ENCODE peak calls at places on chromosomes 2 and 18, in four cellular contexts. V, O, R and N are unnamed samples.

GRCh38 chr2:28096421-28096820 is 205.9 kb downstream of the BABAM2 start:
- DNase-seq in V (no peak), O (no peak), R (no peak), N (no peak)

GRCh38 chr2:100818606-100819364 is 1.2 kb upstream of the NPAS2 start:
- DNase-seq in V (no peak), O (peak), R (no peak), N (no peak)

GRCh38 chr2:15241208-15241607 is 319.9 kb downstream of the NBAS start:
- DNase-seq in V (no peak), O (no peak), R (no peak), N (no peak)

GRCh38 chr2:191316246-191316645 is 71.0 kb downstream of the MYO1B start:
- DNase-seq in V (no peak), O (no peak), R (no peak), N (no peak)

GRCh38 chr2:134268265-134268664 is 14.4 kb downstream of the MGAT5 start:
- DNase-seq in V (no peak), O (no peak), R (no peak), N (no peak)

GRCh38 chr2:17539596-17539992 is 902 bp upstream of the VSNL1 start:
- DNase-seq in V (no peak), O (no peak), R (no peak), N (no peak)

GRCh38 chr2:218196974-218197373 is 20.0 kb upstream of the ARPC2 start:
- DNase-seq in V (no peak), O (no peak), R (no peak), N (no peak)

GRCh38 chr2:157486596-157487270 is 42.8 kb upstream of the CYTIP start:
- DNase-seq in V (no peak), O (no peak), R (no peak), N (no peak)

GRCh38 chr2:152682663-152683062 is 34.6 kb downstream of the PRPF40A start:
- DNase-seq in V (no peak), O (no peak), R (no peak), N (no peak)

GRCh38 chr2:19362652-19363473 is 4.4 kb upstream of the OSR1 start:
- DNase-seq in V (peak), O (no peak), R (no peak), N (no peak)

GRCh38 chr2:104702026-104702425 is 151.9 kb upstream of the POU3F3 start:
- DNase-seq in V (peak), O (no peak), R (no peak), N (no peak)

GRCh38 chr18:67730884-67731283 is 214.4 kb upstream of the DSEL start:
- DNase-seq in V (no peak), O (no peak), R (no peak), N (no peak)

GRCh38 chr2:189580267-189580661 is 322 bp downstream of the SLC40A1 start:
- DNase-seq in V (no peak), O (no peak), R (no peak), N (peak)

GRCh38 chr18:45723921-45724320 is at the start of gene SLC14A1:
- DNase-seq in V (no peak), O (no peak), R (no peak), N (no peak)

GRCh38 chr2:224669449-224669848 is 46.7 kb downstream of the CCDC195 start:
- DNase-seq in V (no peak), O (no peak), R (no peak), N (no peak)

GRCh38 chr2:200252661-200253067 is 53.8 kb upstream of the SPATS2L start:
- DNase-seq in V (no peak), O (no peak), R (no peak), N (no peak)

GRCh38 chr2:240963376-240964220 is 34.8 kb upstream of the SNED1 start:
- DNase-seq in V (no peak), O (no peak), R (no peak), N (no peak)

GRCh38 chr2:108377815-108378630 is at the start of gene SULT1C4:
- DNase-seq in V (peak), O (no peak), R (no peak), N (no peak)

GRCh38 chr2:29455202-29455885 is 340.1 kb downstream of the CLIP4 start:
- DNase-seq in V (peak), O (no peak), R (no peak), N (no peak)

GRCh38 chr2:12759248-12759647 is 42.5 kb downstream of the TRIB2 start:
- DNase-seq in V (no peak), O (no peak), R (no peak), N (no peak)

GRCh38 chr2:56812432-56812831 is 628.6 kb downstream of the CCDC85A start:
- DNase-seq in V (no peak), O (no peak), R (no peak), N (no peak)

GRCh38 chr18:21996261-21996892 is 173.0 kb upstream of the GATA6 start:
- DNase-seq in V (no peak), O (no peak), R (no peak), N (no peak)

GRCh38 chr18:30088238-30088637 is 954.3 kb downstream of the DSC3 start:
- DNase-seq in V (no peak), O (no peak), R (no peak), N (no peak)

GRCh38 chr2:166284359-166284758 is 91.4 kb downstream of the SCN9A start:
- DNase-seq in V (no peak), O (no peak), R (no peak), N (no peak)

GRCh38 chr2:25749676-25750075 is 76.3 kb upstream of the DTNB start:
- DNase-seq in V (no peak), O (no peak), R (no peak), N (peak)

GRCh38 chr2:71675296-71675695 is 221.9 kb downstream of the DYSF start:
- DNase-seq in V (no peak), O (no peak), R (no peak), N (no peak)

GRCh38 chr2:229410312-229410711 is 139.2 kb upstream of the PID1 start:
- DNase-seq in V (no peak), O (no peak), R (no peak), N (no peak)
- H3K27ac ChIP-seq in V (no peak), O (no peak), R (peak), N (no peak)

DNA sequence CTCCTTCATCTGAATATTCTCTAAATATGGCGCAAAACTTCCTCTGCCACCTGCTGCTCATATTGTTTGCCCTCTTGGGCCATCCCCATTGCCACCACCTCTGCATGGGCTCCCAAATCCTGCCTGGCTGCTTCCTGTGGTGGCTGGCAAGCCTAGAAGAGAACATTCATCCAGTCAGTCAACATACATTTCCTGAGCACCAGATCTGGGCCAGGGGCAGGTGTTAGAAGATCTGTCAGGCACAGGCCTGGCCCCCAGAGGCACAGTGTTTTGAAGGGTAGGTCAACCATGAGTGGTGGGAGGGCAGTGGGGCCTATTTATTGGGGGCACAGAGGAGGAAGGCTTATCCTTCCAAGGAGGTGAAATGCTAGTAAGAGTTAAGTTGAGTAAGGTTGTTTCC is 73.2 kb downstream of the TMEM247 start:
- DNase-seq in V (no peak), O (no peak), R (no peak), N (no peak)
- H3K27ac ChIP-seq in V (no peak), O (no peak), R (no peak), N (peak)

GRCh38 chr2:238286095-238286494 is 2.3 kb downstream of the PER2 start:
- DNase-seq in V (no peak), O (no peak), R (no peak), N (no peak)

GRCh38 chr2:238286551-238286950 is 1.9 kb downstream of the PER2 start:
- DNase-seq in V (no peak), O (no peak), R (no peak), N (peak)

GRCh38 chr2:238286987-238287386 is 1.4 kb downstream of the PER2 start:
- DNase-seq in V (no peak), O (no peak), R (no peak), N (no peak)

GRCh38 chr2:238284802-238285515 is 3.5 kb downstream of the PER2 start:
- DNase-seq in V (no peak), O (no peak), R (no peak), N (no peak)

DNA sequence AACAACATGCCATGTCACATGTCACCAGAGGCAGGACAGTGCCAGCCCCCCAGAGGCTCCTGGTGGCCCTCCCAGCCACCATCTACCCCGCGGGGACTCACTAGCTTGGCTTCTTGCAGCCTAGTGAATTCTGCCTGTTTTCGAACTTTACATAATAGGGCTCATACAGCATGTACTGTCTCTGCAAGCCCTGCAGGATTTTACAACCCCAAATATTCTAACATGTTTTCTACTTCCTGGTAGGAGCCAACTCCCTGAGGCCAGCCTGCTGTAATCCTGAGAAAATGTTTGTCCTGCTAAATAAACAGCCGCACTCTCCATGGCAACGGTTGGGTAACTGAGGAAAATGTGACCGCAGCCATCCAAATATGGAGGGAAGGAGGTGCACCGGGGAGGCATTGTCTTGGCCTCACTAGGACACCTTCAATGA is 2.7 kb downstream of the PER2 start:
- DNase-seq in V (no peak), O (no peak), R (peak), N (no peak)
- H3K27ac ChIP-seq in V (peak), O (no peak), R (peak), N (no peak)

GRCh38 chr18:8142932-8143331 is 466.3 kb upstream of the RAB12 start:
- DNase-seq in V (no peak), O (no peak), R (no peak), N (no peak)
- H3K27ac ChIP-seq in V (no peak), O (no peak), R (no peak), N (no peak)

GRCh38 chr18:59516356-59517155 is 157.5 kb upstream of the LMAN1 start:
- DNase-seq in V (peak), O (no peak), R (no peak), N (no peak)
- H3K27ac ChIP-seq in V (no peak), O (no peak), R (no peak), N (no peak)

GRCh38 chr2:172943992-172944793 is 131.5 kb upstream of the MAP3K20 start:
- DNase-seq in V (no peak), O (no peak), R (no peak), N (no peak)

GRCh38 chr2:172945511-172945850 is 130.2 kb upstream of the MAP3K20 start:
- DNase-seq in V (no peak), O (no peak), R (no peak), N (no peak)

GRCh38 chr2:172944794-172945510 is 130.7 kb upstream of the MAP3K20 start:
- DNase-seq in V (no peak), O (no peak), R (no peak), N (no peak)

GRCh38 chr2:172947461-172947860 is 128.2 kb upstream of the MAP3K20 start:
- DNase-seq in V (no peak), O (no peak), R (no peak), N (no peak)

DNA sequence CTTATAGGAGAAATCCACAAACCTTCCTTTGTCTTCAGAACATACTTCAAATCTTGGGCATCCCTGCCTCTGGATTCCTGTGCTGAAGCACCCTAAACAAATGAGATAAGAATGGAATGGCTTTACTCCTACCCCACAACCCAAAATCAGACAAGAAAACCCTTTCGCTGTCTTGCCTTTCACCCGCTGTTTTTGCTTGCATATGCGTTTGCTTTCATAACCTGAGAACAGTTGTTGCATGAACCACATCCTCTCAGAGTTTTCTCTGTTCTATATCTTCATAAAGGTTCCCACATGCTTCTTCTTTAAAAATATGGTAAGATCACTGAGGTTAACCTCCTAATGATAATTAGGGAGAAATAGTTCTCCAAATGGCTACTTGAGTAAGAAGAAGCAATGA is 132.1 kb upstream of the MAP3K20 start:
- DNase-seq in V (no peak), O (peak), R (no peak), N (no peak)
- H3K27ac ChIP-seq in V (no peak), O (peak), R (no peak), N (no peak)

DNA sequence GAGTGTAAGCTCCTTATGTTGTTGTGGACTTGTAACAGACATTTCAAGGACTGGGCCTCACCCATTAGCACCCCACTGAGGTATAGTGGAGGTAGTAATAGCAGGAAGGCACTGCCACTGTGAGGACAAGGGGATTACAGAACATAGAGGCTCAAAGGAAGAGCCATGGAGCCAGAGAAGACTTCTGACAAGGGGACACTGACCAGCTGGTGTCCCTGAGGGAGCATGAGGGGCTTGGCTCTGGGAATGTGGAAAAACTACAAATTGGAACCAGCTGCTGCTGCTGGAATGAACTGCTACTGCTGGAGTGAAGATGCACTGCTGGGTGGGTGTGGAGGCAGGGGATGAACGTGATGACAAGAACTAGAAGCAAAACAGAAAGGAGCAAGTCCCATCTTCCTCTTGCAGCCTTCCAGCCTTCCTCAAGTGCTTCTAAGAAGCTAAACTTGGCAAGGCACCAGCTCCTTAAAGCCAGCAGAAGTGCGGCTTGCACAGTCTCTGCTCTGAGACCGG is 167.3 kb upstream of the NOSTRIN start:
- DNase-seq in V (no peak), O (no peak), R (no peak), N (no peak)
- H3K27ac ChIP-seq in V (peak), O (no peak), R (peak), N (no peak)

DNA sequence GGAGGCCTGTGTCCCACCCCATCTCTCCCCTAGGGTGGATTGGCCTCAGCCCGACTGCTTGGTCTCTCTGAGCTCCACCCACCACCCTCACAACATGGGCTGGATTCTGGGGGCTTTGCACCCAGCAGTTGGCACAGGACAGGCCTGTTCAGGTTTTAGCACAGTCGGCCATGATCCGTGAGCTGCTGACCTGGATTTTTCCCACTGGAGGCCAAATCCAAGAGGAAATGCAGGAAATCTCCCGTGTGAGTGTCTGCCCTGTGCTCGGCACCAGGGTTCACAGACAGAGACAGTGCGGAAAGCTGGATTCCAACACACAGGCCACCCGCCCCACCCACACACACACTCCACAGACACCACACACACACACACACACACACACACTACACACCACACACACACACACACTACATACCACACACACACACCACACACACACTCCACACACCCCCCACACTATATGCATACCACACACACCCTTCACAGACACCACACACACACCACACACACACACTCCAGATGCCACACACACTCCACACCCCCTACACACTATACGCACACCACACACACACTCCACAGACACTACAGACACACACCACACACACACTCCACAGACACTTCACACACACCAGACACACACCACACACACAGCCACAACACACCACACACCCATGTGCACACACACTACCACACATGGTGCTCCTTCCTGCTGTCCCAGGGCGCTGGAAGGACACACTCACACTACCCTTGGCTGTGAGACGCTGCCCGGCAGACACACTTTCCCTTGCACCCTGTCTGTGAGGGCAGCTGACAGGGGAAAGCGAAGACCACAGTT is 14.1 kb downstream of the MBP start:
- DNase-seq in V (no peak), O (no peak), R (no peak), N (no peak)
- H3K27ac ChIP-seq in V (no peak), O (no peak), R (no peak), N (peak)

GRCh38 chr2:62142054-62142453 is 53.9 kb upstream of the B3GNT2 start:
- DNase-seq in V (no peak), O (no peak), R (no peak), N (peak)
- H3K27ac ChIP-seq in V (no peak), O (no peak), R (no peak), N (no peak)